ENCODE peak calls at places on chromosomes 7 and 10, in five cellular contexts. One of them, this sample, is unnamed.

GRCh38 chr7:100568176-100568935 is 5.3 kb downstream of the SAP25 start:
- DNase-seq in GM13977: no peak
- DNase-seq in activated CD4-positive, CD25-positive, alpha-beta regulatory T cell treated with anti-CD3 and anti-CD28 coated beads, Interleukin-2, amount 50 U/mL, for 16 hours: no peak
- DNase-seq in T-cell: no peak
- DNase-seq in psoas muscle: no peak
- DNase-seq in this sample: no peak

GRCh38 chr7:63925262-63925625 is 73.4 kb upstream of the ZNF722 start:
- DNase-seq in GM13977: no peak
- DNase-seq in activated CD4-positive, CD25-positive, alpha-beta regulatory T cell treated with anti-CD3 and anti-CD28 coated beads, Interleukin-2, amount 50 U/mL, for 16 hours: no peak
- DNase-seq in T-cell: no peak
- DNase-seq in psoas muscle: no peak
- DNase-seq in this sample: no peak

GRCh38 chr10:123144697-123145541 is 3.0 kb upstream of the HMX2 start:
- DNase-seq in GM13977: peak
- DNase-seq in activated CD4-positive, CD25-positive, alpha-beta regulatory T cell treated with anti-CD3 and anti-CD28 coated beads, Interleukin-2, amount 50 U/mL, for 16 hours: no peak
- DNase-seq in T-cell: no peak
- DNase-seq in psoas muscle: no peak
- DNase-seq in this sample: no peak

GRCh38 chr10:78774999-78775711 is 293.6 kb upstream of the ZMIZ1 start:
- DNase-seq in GM13977: no peak
- DNase-seq in activated CD4-positive, CD25-positive, alpha-beta regulatory T cell treated with anti-CD3 and anti-CD28 coated beads, Interleukin-2, amount 50 U/mL, for 16 hours: no peak
- DNase-seq in T-cell: no peak
- DNase-seq in psoas muscle: no peak
- DNase-seq in this sample: peak

GRCh38 chr10:69851306-69851705 is 49.6 kb downstream of the COL13A1 start:
- DNase-seq in GM13977: no peak
- DNase-seq in activated CD4-positive, CD25-positive, alpha-beta regulatory T cell treated with anti-CD3 and anti-CD28 coated beads, Interleukin-2, amount 50 U/mL, for 16 hours: no peak
- DNase-seq in T-cell: no peak
- DNase-seq in psoas muscle: no peak
- DNase-seq in this sample: no peak

GRCh38 chr7:81308643-81309354 is 389.9 kb upstream of the SEMA3C start:
- DNase-seq in GM13977: no peak
- DNase-seq in activated CD4-positive, CD25-positive, alpha-beta regulatory T cell treated with anti-CD3 and anti-CD28 coated beads, Interleukin-2, amount 50 U/mL, for 16 hours: no peak
- DNase-seq in T-cell: no peak
- DNase-seq in psoas muscle: no peak
- DNase-seq in this sample: no peak

GRCh38 chr7:126776506-126776905 is 476.2 kb downstream of the GRM8 start:
- DNase-seq in GM13977: no peak
- DNase-seq in activated CD4-positive, CD25-positive, alpha-beta regulatory T cell treated with anti-CD3 and anti-CD28 coated beads, Interleukin-2, amount 50 U/mL, for 16 hours: no peak
- DNase-seq in T-cell: no peak
- DNase-seq in psoas muscle: no peak
- DNase-seq in this sample: no peak

GRCh38 chr10:128522551-128523289 is 396.5 kb upstream of the MKI67 start:
- DNase-seq in GM13977: no peak
- DNase-seq in activated CD4-positive, CD25-positive, alpha-beta regulatory T cell treated with anti-CD3 and anti-CD28 coated beads, Interleukin-2, amount 50 U/mL, for 16 hours: no peak
- DNase-seq in T-cell: no peak
- DNase-seq in psoas muscle: no peak
- DNase-seq in this sample: no peak

GRCh38 chr10:17784701-17785100 is 24.4 kb upstream of the MRC1 start:
- DNase-seq in GM13977: no peak
- DNase-seq in activated CD4-positive, CD25-positive, alpha-beta regulatory T cell treated with anti-CD3 and anti-CD28 coated beads, Interleukin-2, amount 50 U/mL, for 16 hours: no peak
- DNase-seq in T-cell: no peak
- DNase-seq in psoas muscle: no peak
- DNase-seq in this sample: peak

GRCh38 chr10:111972109-111972508 is 211.5 kb downstream of the GPAM start:
- DNase-seq in GM13977: no peak
- DNase-seq in activated CD4-positive, CD25-positive, alpha-beta regulatory T cell treated with anti-CD3 and anti-CD28 coated beads, Interleukin-2, amount 50 U/mL, for 16 hours: no peak
- DNase-seq in T-cell: no peak
- DNase-seq in psoas muscle: no peak
- DNase-seq in this sample: no peak

This sample was measured in brain microvascular endothelial cell.